ENCODE peak calls at places on chromosomes 11 and 22, in five cellular contexts. X is germinal center, Q is NCI-H2171 treated with DMSO at 0.1 percent for 48 hours, O is HAP-1, K is neuronal stem cell. R is an unnamed sample.
A peak's percentile ranks its signal among the peaks of the same experiment; 100 is the strongest.

GRCh38 chr11:1038921-1039320 is 2.4 kb upstream of the MUC6 start:
- DNase-seq in X (no peak), O (no peak), K (no peak), Q (no peak), R (no peak)

GRCh38 chr11:131897976-131898375 is 527.6 kb downstream of the NTM start:
- DNase-seq in K (no peak), O (no peak), Q (no peak), X (no peak), R (no peak)

GRCh38 chr11:2621919-2622318 is 77.9 kb downstream of the KCNQ1OT1 start:
- DNase-seq in O (no peak), K (no peak), X (no peak), Q (no peak), R (no peak)

GRCh38 chr11:72594493-72595291 is 79.5 kb downstream of the PDE2A start:
- DNase-seq in K (no peak), Q (no peak), O (no peak), X (no peak), R (no peak)

GRCh38 chr11:19060629-19061028 is at the start of gene MRGPRX2:
- DNase-seq in O (no peak), X (no peak), K (no peak), Q (no peak), R (no peak)

GRCh38 chr11:20031155-20032001 is 128.9 kb downstream of the DBX1 start:
- DNase-seq in X (no peak), O (no peak), K (no peak), Q (no peak), R (peak; percentile 78)

GRCh38 chr11:105899776-105900175 is 122.3 kb downstream of the MSANTD4 start:
- DNase-seq in X (no peak), K (no peak), O (no peak), Q (no peak), R (no peak)

GRCh38 chr11:113977071-113977490 is 2.2 kb downstream of the HTR3A start:
- DNase-seq in K (no peak), Q (no peak), O (no peak), X (peak; percentile 75), R (no peak)

GRCh38 chr11:101880208-101880607 is 34.6 kb upstream of the CEP126 start:
- DNase-seq in Q (peak; percentile 39), O (peak; percentile 57), K (no peak), X (peak; percentile 10), R (peak; percentile 51)

GRCh38 chr11:47083913-47084312 is 92.8 kb downstream of the ARFGAP2 start:
- DNase-seq in X (no peak), O (no peak), Q (no peak), K (no peak), R (peak; percentile 42)

GRCh38 chr11:88454881-88455280 is 117.3 kb upstream of the CTSC start:
- DNase-seq in Q (no peak), K (no peak), X (no peak), O (no peak), R (no peak)

GRCh38 chr11:31059529-31059928 is 310.0 kb downstream of the DCDC1 start:
- DNase-seq in X (no peak), K (no peak), O (no peak), Q (no peak), R (no peak)

GRCh38 chr11:134069426-134069921 is 602 bp downstream of the JAM3 start:
- DNase-seq in X (no peak), K (no peak), O (peak; percentile 49), Q (no peak), R (peak; percentile 72)

GRCh38 chr11:91932151-91932821 is 292.3 kb upstream of the FAT3 start:
- DNase-seq in X (no peak), Q (no peak), K (no peak), O (no peak), R (no peak)

GRCh38 chr22:29269731-29270474 is 1.8 kb downstream of the EWSR1 start:
- DNase-seq in K (no peak), O (no peak), X (no peak), Q (no peak), R (peak; percentile 37)

R was measured in adipocyte.